ENCODE peak calls at places on chromosomes 13 and 19, in eight cellular contexts. K is DMS79 treated with DMSO at 0.1 percent for 48 hours; C is activated CD4-positive, alpha-beta T cell treated with anti-CD3 and anti-CD28 coated beads, Interleukin-2, amount 50 U/mL, for 24 hours; O is hepatic stellate cell; F is H54; Q is stimulated activated naive CD8-positive, alpha-beta T cell treated with anti-CD3 and anti-CD28 coated beads, Interleukin-15, Interleukin-2, amounts not matched to agents 100 U/mL and 50 U/mL, for 24 hours; D is AG09309; A is EL. X is an unnamed sample.

GRCh38 chr19:31641591-31641990 is 292.4 kb upstream of the TSHZ3 start:
- DNase-seq in O (no peak), F (no peak), A (no peak), D (no peak), C (no peak), K (no peak), Q (no peak), X (no peak)

GRCh38 chr19:46069841-46070341 is 29.1 kb upstream of the IGFL4 start:
- DNase-seq in K (no peak), A (peak), C (no peak), Q (no peak), D (peak), O (peak), F (no peak), X (peak)

GRCh38 chr19:46303702-46304397 is 7.0 kb downstream of the HIF3A start:
- DNase-seq in O (no peak), D (no peak), A (no peak), F (no peak), K (no peak), Q (no peak), C (no peak), X (peak)

GRCh38 chr19:1945899-1946298 is 4.9 kb downstream of the CSNK1G2 start:
- DNase-seq in D (no peak), C (no peak), O (peak), A (peak), Q (peak), F (peak), K (no peak), X (peak)

GRCh38 chr13:111423168-111423785 is 102.8 kb downstream of the TEX29 start:
- DNase-seq in C (no peak), A (no peak), K (no peak), D (no peak), O (no peak), Q (no peak), F (no peak), X (no peak)

GRCh38 chr19:31378404-31378803 is 29.2 kb upstream of the TSHZ3 start:
- DNase-seq in A (peak), Q (no peak), D (peak), C (no peak), F (peak), K (no peak), O (peak), X (no peak)

GRCh38 chr13:97306106-97306505 is 84.0 kb downstream of the MBNL2 start:
- DNase-seq in F (no peak), O (no peak), D (no peak), K (no peak), C (no peak), Q (no peak), A (no peak), X (no peak)

GRCh38 chr19:30302076-30302475 is 70.1 kb upstream of the ZNF536 start:
- DNase-seq in K (no peak), D (no peak), C (no peak), Q (no peak), A (no peak), O (no peak), F (no peak), X (no peak)

GRCh38 chr13:99811067-99811715 is 160.4 kb downstream of the ZIC5 start:
- DNase-seq in O (no peak), K (no peak), A (no peak), F (no peak), Q (no peak), C (no peak), D (no peak), X (no peak)

GRCh38 chr19:13001502-13002388 is 6.5 kb downstream of the NFIX start:
- DNase-seq in K (no peak), A (no peak), F (no peak), C (no peak), Q (no peak), O (no peak), D (no peak), X (no peak)

GRCh38 chr13:25727250-25727649 is 324.6 kb downstream of the SHISA2 start:
- DNase-seq in C (no peak), A (no peak), F (no peak), D (no peak), K (no peak), O (no peak), Q (no peak), X (no peak)

GRCh38 chr19:49775742-49776370 is 9.1 kb downstream of the AP2A1 start:
- DNase-seq in A (no peak), D (no peak), F (no peak), Q (no peak), O (no peak), K (no peak), C (no peak), X (no peak)

GRCh38 chr19:41569481-41570150 is 6.3 kb upstream of the CEACAM21 start:
- DNase-seq in D (no peak), O (no peak), C (no peak), K (no peak), Q (no peak), F (no peak), A (no peak), X (no peak)

GRCh38 chr19:16868423-16869130 is 20.2 kb upstream of the F2RL3 start:
- DNase-seq in C (no peak), F (no peak), Q (no peak), O (no peak), K (no peak), A (no peak), D (no peak), X (no peak)

GRCh38 chr13:84200971-84201370 is 318.7 kb upstream of the SLITRK1 start:
- DNase-seq in K (no peak), D (no peak), F (no peak), C (no peak), O (no peak), Q (no peak), A (no peak), X (no peak)

GRCh38 chr13:112733661-112734379 is 44.0 kb downstream of the ATP11A start:
- DNase-seq in C (no peak), A (no peak), K (peak), Q (no peak), O (no peak), D (no peak), F (no peak), X (no peak)

GRCh38 chr19:29887498-29887897 is 54.5 kb upstream of the URI1 start:
- DNase-seq in O (no peak), F (no peak), K (no peak), C (no peak), A (no peak), Q (no peak), D (no peak), X (no peak)

GRCh38 chr13:93726173-93727019 is 499.8 kb downstream of the GPC6 start:
- DNase-seq in F (no peak), K (no peak), A (no peak), C (no peak), D (no peak), Q (no peak), O (no peak), X (no peak)

GRCh38 chr13:20713751-20714150 is 10.3 kb downstream of the IL17D start:
- DNase-seq in A (peak), O (peak), F (peak), Q (peak), D (peak), K (no peak), C (no peak), X (no peak)

GRCh38 chr19:28603453-28603852 is 609.5 kb downstream of the UQCRFS1 start:
- DNase-seq in K (no peak), Q (no peak), F (no peak), O (no peak), A (no peak), C (no peak), D (no peak), X (no peak)

GRCh38 chr19:12777217-12778019 is 2.1 kb upstream of the HOOK2 start:
- DNase-seq in D (no peak), O (peak), A (peak), Q (peak), F (peak), C (peak), K (peak), X (no peak)

GRCh38 chr13:20993661-20994440 is 67.5 kb downstream of the LATS2 start:
- DNase-seq in O (no peak), Q (no peak), C (no peak), A (peak), F (peak), K (no peak), D (peak), X (no peak)

GRCh38 chr19:41882568-41883462 is at the start of gene ARHGEF1:
- DNase-seq in Q (peak), A (peak), D (no peak), F (peak), O (peak), C (no peak), K (no peak), X (peak)

GRCh38 chr19:2613507-2614295 is 88.8 kb downstream of the GNG7 start:
- DNase-seq in Q (peak), A (peak), K (no peak), F (no peak), C (no peak), D (no peak), O (peak), X (peak)

GRCh38 chr13:75881109-75881775 is 245.1 kb downstream of the LMO7 start:
- DNase-seq in C (no peak), A (no peak), Q (no peak), F (no peak), K (no peak), O (no peak), D (no peak), X (no peak)

GRCh38 chr19:5111051-5111450 is 142.1 kb downstream of the KDM4B start:
- DNase-seq in Q (no peak), K (no peak), A (no peak), C (no peak), F (no peak), D (no peak), O (no peak), X (no peak)

GRCh38 chr19:54207908-54208783 is 7.5 kb downstream of the RPS9 start:
- DNase-seq in K (no peak), A (peak), C (peak), Q (peak), D (no peak), F (no peak), O (no peak), X (no peak)

GRCh38 chr19:4636151-4636717 is 3.1 kb upstream of the TNFAIP8L1 start:
- DNase-seq in A (peak), C (peak), O (peak), K (peak), F (peak), Q (peak), D (no peak), X (peak)

GRCh38 chr19:4519521-4520277 is 1.4 kb upstream of the PLIN4 start:
- DNase-seq in D (no peak), O (peak), Q (no peak), F (no peak), K (no peak), A (no peak), C (no peak), X (peak)

GRCh38 chr13:48576448-48576993 is 43.6 kb upstream of the RCBTB2 start:
- DNase-seq in F (no peak), Q (no peak), A (no peak), D (no peak), O (no peak), K (no peak), C (no peak), X (no peak)

GRCh38 chr19:58353717-58354477 is 605 bp upstream of the A1BG start:
- DNase-seq in D (no peak), O (no peak), F (no peak), K (no peak), C (no peak), Q (no peak), A (no peak), X (no peak)